ENCODE peak calls at places on chromosomes 5 and 9, in six cellular contexts. One of them, this sample, is unnamed.

GRCh38 chr9:1047605-1048235 is 2.4 kb upstream of the DMRT2 start:
- DNase-seq in A549: no peak
- DNase-seq in neural progenitor cell: no peak
- DNase-seq in nucleus accumbens: no peak
- DNase-seq in foreskin fibroblast: peak
- DNase-seq in activated T-helper 1 cell treated with Interleukin-2 at 50 U/mL for 16 hours: no peak
- DNase-seq in this sample: no peak

GRCh38 chr9:107484117-107484723 is 5.3 kb downstream of the KLF4 start:
- DNase-seq in neural progenitor cell: peak
- DNase-seq in nucleus accumbens: no peak
- DNase-seq in activated T-helper 1 cell treated with Interleukin-2 at 50 U/mL for 16 hours: no peak
- DNase-seq in A549: peak
- DNase-seq in foreskin fibroblast: peak
- DNase-seq in this sample: no peak

GRCh38 chr5:38540348-38540747 is 16.1 kb downstream of the LIFR start:
- DNase-seq in activated T-helper 1 cell treated with Interleukin-2 at 50 U/mL for 16 hours: no peak
- DNase-seq in neural progenitor cell: peak
- DNase-seq in foreskin fibroblast: no peak
- DNase-seq in nucleus accumbens: no peak
- DNase-seq in A549: no peak
- DNase-seq in this sample: no peak

GRCh38 chr5:131382407-131383395 is 118.8 kb downstream of the CDC42SE2 start:
- DNase-seq in nucleus accumbens: no peak
- DNase-seq in A549: peak
- DNase-seq in neural progenitor cell: peak
- DNase-seq in foreskin fibroblast: peak
- DNase-seq in activated T-helper 1 cell treated with Interleukin-2 at 50 U/mL for 16 hours: peak
- DNase-seq in this sample: no peak

GRCh38 chr9:101093620-101094019 is 65.1 kb downstream of the PLPPR1 start:
- DNase-seq in foreskin fibroblast: no peak
- DNase-seq in nucleus accumbens: no peak
- DNase-seq in activated T-helper 1 cell treated with Interleukin-2 at 50 U/mL for 16 hours: no peak
- DNase-seq in neural progenitor cell: no peak
- DNase-seq in A549: peak
- DNase-seq in this sample: no peak

GRCh38 chr9:98192503-98193335 is at the start of gene CORO2A:
- DNase-seq in foreskin fibroblast: peak
- DNase-seq in A549: peak
- DNase-seq in nucleus accumbens: no peak
- DNase-seq in activated T-helper 1 cell treated with Interleukin-2 at 50 U/mL for 16 hours: peak
- DNase-seq in neural progenitor cell: peak
- DNase-seq in this sample: peak

GRCh38 chr5:10353241-10354047 is at the start of gene MARCHF6:
- DNase-seq in neural progenitor cell: peak
- DNase-seq in A549: peak
- DNase-seq in nucleus accumbens: peak
- DNase-seq in foreskin fibroblast: peak
- DNase-seq in activated T-helper 1 cell treated with Interleukin-2 at 50 U/mL for 16 hours: peak
- DNase-seq in this sample: peak

GRCh38 chr9:4138180-4138579 is 161.7 kb downstream of the GLIS3 start:
- DNase-seq in foreskin fibroblast: no peak
- DNase-seq in activated T-helper 1 cell treated with Interleukin-2 at 50 U/mL for 16 hours: no peak
- DNase-seq in neural progenitor cell: no peak
- DNase-seq in A549: no peak
- DNase-seq in nucleus accumbens: no peak
- DNase-seq in this sample: no peak

GRCh38 chr5:61887271-61887670 is 418.7 kb upstream of the KIF2A start:
- DNase-seq in foreskin fibroblast: no peak
- DNase-seq in A549: no peak
- DNase-seq in neural progenitor cell: no peak
- DNase-seq in nucleus accumbens: no peak
- DNase-seq in activated T-helper 1 cell treated with Interleukin-2 at 50 U/mL for 16 hours: no peak
- DNase-seq in this sample: no peak

GRCh38 chr5:51960617-51961115 is 577.4 kb downstream of the ISL1 start:
- DNase-seq in nucleus accumbens: no peak
- DNase-seq in foreskin fibroblast: peak
- DNase-seq in A549: peak
- DNase-seq in activated T-helper 1 cell treated with Interleukin-2 at 50 U/mL for 16 hours: no peak
- DNase-seq in neural progenitor cell: no peak
- DNase-seq in this sample: no peak

GRCh38 chr5:168020522-168021294 is 270.7 kb upstream of the WWC1 start:
- DNase-seq in activated T-helper 1 cell treated with Interleukin-2 at 50 U/mL for 16 hours: no peak
- DNase-seq in neural progenitor cell: no peak
- DNase-seq in nucleus accumbens: no peak
- DNase-seq in A549: no peak
- DNase-seq in foreskin fibroblast: no peak
- DNase-seq in this sample: no peak

GRCh38 chr9:18480649-18481048 is 6.7 kb downstream of the ADAMTSL1 start:
- DNase-seq in foreskin fibroblast: peak
- DNase-seq in nucleus accumbens: no peak
- DNase-seq in activated T-helper 1 cell treated with Interleukin-2 at 50 U/mL for 16 hours: no peak
- DNase-seq in A549: no peak
- DNase-seq in neural progenitor cell: no peak
- DNase-seq in this sample: no peak

GRCh38 chr5:21806943-21807342 is 1046.2 kb downstream of the CDH12 start:
- DNase-seq in neural progenitor cell: no peak
- DNase-seq in nucleus accumbens: no peak
- DNase-seq in foreskin fibroblast: peak
- DNase-seq in A549: no peak
- DNase-seq in activated T-helper 1 cell treated with Interleukin-2 at 50 U/mL for 16 hours: no peak
- DNase-seq in this sample: no peak

GRCh38 chr5:38830521-38831051 is 15.2 kb upstream of the OSMR start:
- DNase-seq in nucleus accumbens: no peak
- DNase-seq in A549: no peak
- DNase-seq in neural progenitor cell: no peak
- DNase-seq in foreskin fibroblast: peak
- DNase-seq in activated T-helper 1 cell treated with Interleukin-2 at 50 U/mL for 16 hours: no peak
- DNase-seq in this sample: no peak

GRCh38 chr9:133531293-133531692 is 3.2 kb upstream of the ADAMTSL2 start:
- DNase-seq in A549: no peak
- DNase-seq in neural progenitor cell: no peak
- DNase-seq in foreskin fibroblast: no peak
- DNase-seq in nucleus accumbens: no peak
- DNase-seq in activated T-helper 1 cell treated with Interleukin-2 at 50 U/mL for 16 hours: no peak
- DNase-seq in this sample: no peak

GRCh38 chr5:176438959-176439757 is 9.0 kb upstream of the FAF2 start:
- DNase-seq in A549: peak
- DNase-seq in nucleus accumbens: no peak
- DNase-seq in neural progenitor cell: no peak
- DNase-seq in foreskin fibroblast: peak
- DNase-seq in activated T-helper 1 cell treated with Interleukin-2 at 50 U/mL for 16 hours: no peak
- DNase-seq in this sample: no peak

GRCh38 chr5:65925094-65925600 is 1.2 kb upstream of the ERBIN start:
- DNase-seq in A549: peak
- DNase-seq in foreskin fibroblast: peak
- DNase-seq in neural progenitor cell: peak
- DNase-seq in activated T-helper 1 cell treated with Interleukin-2 at 50 U/mL for 16 hours: peak
- DNase-seq in nucleus accumbens: peak
- DNase-seq in this sample: peak

GRCh38 chr5:72749362-72749997 is 67.0 kb upstream of the TNPO1 start:
- DNase-seq in A549: no peak
- DNase-seq in neural progenitor cell: peak
- DNase-seq in nucleus accumbens: no peak
- DNase-seq in activated T-helper 1 cell treated with Interleukin-2 at 50 U/mL for 16 hours: no peak
- DNase-seq in foreskin fibroblast: no peak
- DNase-seq in this sample: no peak

GRCh38 chr9:100474082-100474949 is 1.4 kb downstream of the TMEFF1 start:
- DNase-seq in activated T-helper 1 cell treated with Interleukin-2 at 50 U/mL for 16 hours: no peak
- DNase-seq in foreskin fibroblast: peak
- DNase-seq in nucleus accumbens: no peak
- DNase-seq in neural progenitor cell: peak
- DNase-seq in A549: no peak
- DNase-seq in this sample: peak